ENCODE peak calls at places on chromosomes 5 and 9, in ten cellular contexts. K, S, P, T, M, R, L, H, G and N are unnamed samples.

GRCh38 chr5:172801184-172801671 is 30.2 kb upstream of the DUSP1 start:
- DNase-seq in K (no peak), S (peak; percentile 98), P (no peak), T (no peak), M (no peak), R (no peak), L (peak; percentile 49), H (no peak), G (no peak), N (no peak)

GRCh38 chr5:98774192-98775046 is 956 bp downstream of the RGMB start:
- DNase-seq in K (peak; percentile 17), S (peak; percentile 74), P (peak; percentile 41), T (peak; percentile 72), M (peak; percentile 62), R (peak; percentile 76), L (no peak), H (no peak), G (no peak), N (peak; percentile 93)

GRCh38 chr5:68251386-68251785 is 35.8 kb downstream of the PIK3R1 start:
- DNase-seq in K (no peak), S (peak; percentile 31), P (no peak), T (no peak), M (no peak), R (no peak), L (no peak), H (no peak), G (no peak), N (no peak)

GRCh38 chr5:80284720-80285119 is 28.9 kb upstream of the SERINC5 start:
- DNase-seq in K (no peak), S (no peak), P (no peak), T (no peak), M (no peak), R (no peak), L (no peak), H (no peak), G (no peak), N (no peak)

GRCh38 chr5:75729321-75729720 is 12.1 kb upstream of the POC5 start:
- DNase-seq in K (no peak), S (no peak), P (no peak), T (no peak), M (no peak), R (no peak), L (no peak), H (no peak), G (no peak), N (no peak)

GRCh38 chr5:14011089-14012004 is 66.9 kb upstream of the DNAH5 start:
- DNase-seq in K (peak; percentile 60), S (peak; percentile 86), P (peak; percentile 71), T (peak; percentile 91), M (peak; percentile 89), R (peak; percentile 87), L (peak; percentile 94), H (no peak), G (peak; percentile 52), N (peak; percentile 93)

GRCh38 chr5:82384025-82384750 is 106.0 kb upstream of the RPS23 start:
- DNase-seq in K (no peak), S (no peak), P (no peak), T (no peak), M (no peak), R (no peak), L (no peak), H (no peak), G (no peak), N (no peak)

GRCh38 chr9:95171001-95171400 is 146.5 kb downstream of the FANCC start:
- DNase-seq in K (no peak), S (peak; percentile 67), P (no peak), T (no peak), M (no peak), R (no peak), L (no peak), H (peak; percentile 13), G (no peak), N (no peak)

DNA sequence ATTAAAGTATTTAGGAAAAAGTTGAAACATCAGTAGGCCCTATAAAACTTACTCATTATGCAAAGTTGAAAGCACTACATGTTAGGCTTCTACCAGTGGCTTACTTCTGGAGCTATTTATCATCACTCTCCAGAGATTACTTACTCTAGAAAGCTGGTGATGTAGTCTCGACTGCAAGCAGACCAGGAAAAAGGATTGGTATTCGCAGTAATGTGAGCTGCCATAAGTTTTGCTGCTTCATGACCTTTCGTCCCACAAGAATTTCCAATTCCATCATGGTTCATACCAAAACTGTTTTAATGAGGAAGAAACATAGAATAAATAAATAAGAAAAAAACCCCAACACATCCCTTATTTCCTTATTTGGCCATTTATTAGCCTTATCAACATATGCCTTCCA is 181.9 kb downstream of the ADAMTS6 start:
- DNase-seq in K (no peak), S (peak; percentile 97), P (no peak), T (no peak), M (no peak), R (no peak), L (no peak), H (no peak), G (no peak), N (no peak)
- TF ChIP-seq POLR2A in K (no peak), S (no peak), P (no peak), T (no peak), M (no peak), R (no peak), L (no peak), H (no peak), G (no peak), N (no peak)

GRCh38 chr5:67006152-67006848 is 190.3 kb downstream of the CD180 start:
- DNase-seq in K (no peak), S (no peak), P (no peak), T (no peak), M (no peak), R (no peak), L (no peak), H (no peak), G (no peak), N (no peak)

GRCh38 chr5:67002832-67003231 is 193.8 kb downstream of the CD180 start:
- DNase-seq in K (no peak), S (no peak), P (no peak), T (no peak), M (no peak), R (no peak), L (no peak), H (no peak), G (no peak), N (no peak)

GRCh38 chr5:67003373-67003905 is 193.2 kb downstream of the CD180 start:
- DNase-seq in K (no peak), S (no peak), P (no peak), T (no peak), M (no peak), R (no peak), L (no peak), H (no peak), G (no peak), N (no peak)

GRCh38 chr5:67003906-67004729 is 192.5 kb downstream of the CD180 start:
- DNase-seq in K (peak; percentile 23), S (peak; percentile 88), P (no peak), T (peak; percentile 88), M (peak; percentile 80), R (peak; percentile 92), L (peak; percentile 37), H (peak; percentile 9), G (peak; percentile 53), N (peak; percentile 91)

DNA sequence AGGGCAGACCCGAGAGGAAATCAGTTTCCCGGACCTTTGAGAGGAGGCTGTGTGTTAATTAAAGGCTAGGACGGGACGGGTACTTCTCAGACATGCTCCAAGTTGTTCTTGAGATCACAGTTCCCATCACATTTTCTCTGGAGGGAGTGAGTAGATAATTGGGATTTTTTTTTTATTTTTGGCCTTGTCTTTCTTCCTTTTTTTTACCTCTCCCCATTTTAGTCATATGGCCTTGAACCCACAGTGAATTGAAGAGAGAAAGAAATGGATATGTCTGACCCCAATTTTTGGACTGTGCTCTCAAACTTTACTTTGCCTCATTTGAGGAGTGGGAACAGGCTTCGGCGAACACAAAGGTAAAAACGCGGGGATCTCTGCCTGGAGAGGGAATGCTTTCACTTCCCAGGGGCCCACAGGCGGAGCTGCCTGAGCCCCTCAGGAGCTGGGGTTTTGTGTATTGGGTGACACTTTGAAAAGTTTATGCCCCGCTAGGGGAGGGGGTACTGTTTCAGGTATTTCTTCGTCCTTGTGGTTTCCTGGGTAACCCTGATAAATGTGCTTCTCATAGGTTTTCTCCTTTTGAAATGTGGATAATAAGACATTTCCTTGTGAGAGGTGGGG is 191.8 kb downstream of the CD180 start:
- DNase-seq in K (no peak), S (no peak), P (no peak), T (no peak), M (no peak), R (no peak), L (no peak), H (no peak), G (no peak), N (no peak)
- TF ChIP-seq POLR2A in K (no peak), S (no peak), P (no peak), T (no peak), M (no peak), R (no peak), L (no peak), H (no peak), G (no peak), N (no peak)

GRCh38 chr5:42366051-42366450 is 57.2 kb upstream of the GHR start:
- DNase-seq in K (no peak), S (no peak), P (no peak), T (no peak), M (no peak), R (no peak), L (no peak), H (no peak), G (no peak), N (no peak)

GRCh38 chr5:42360061-42360460 is 63.2 kb upstream of the GHR start:
- DNase-seq in K (no peak), S (peak; percentile 8), P (no peak), T (no peak), M (no peak), R (no peak), L (no peak), H (no peak), G (no peak), N (no peak)

GRCh38 chr5:42360641-42361320 is 62.5 kb upstream of the GHR start:
- DNase-seq in K (no peak), S (no peak), P (no peak), T (no peak), M (no peak), R (no peak), L (no peak), H (no peak), G (no peak), N (no peak)

DNA sequence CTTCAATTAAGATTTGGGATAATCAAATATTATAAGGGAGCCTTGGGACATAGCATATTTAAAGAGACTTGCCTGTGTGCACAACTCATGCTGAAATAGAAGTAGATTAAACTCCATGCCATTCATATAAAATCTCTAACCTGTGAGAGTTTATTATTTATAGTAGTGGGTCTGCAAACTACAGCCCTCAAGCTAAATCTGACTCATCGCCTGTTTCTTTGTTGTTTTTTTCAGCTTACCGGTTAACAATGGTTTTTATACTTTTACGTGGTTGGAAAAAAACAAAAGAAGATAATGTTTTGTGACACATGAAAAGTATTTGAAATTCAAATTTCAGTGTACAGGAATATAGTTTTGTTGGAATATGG is 61.9 kb upstream of the GHR start:
- DNase-seq in K (no peak), S (no peak), P (no peak), T (no peak), M (no peak), R (no peak), L (no peak), H (no peak), G (no peak), N (no peak)
- TF ChIP-seq POLR2A in K (no peak), S (no peak), P (no peak), T (no peak), M (no peak), R (no peak), L (no peak), H (no peak), G (no peak), N (no peak)

GRCh38 chr5:132837868-132838267 is 7.4 kb upstream of the SHROOM1 start:
- DNase-seq in K (no peak), S (no peak), P (no peak), T (peak; percentile 75), M (no peak), R (no peak), L (no peak), H (no peak), G (no peak), N (no peak)

GRCh38 chr5:132840313-132840712 is 9.9 kb upstream of the SHROOM1 start:
- DNase-seq in K (no peak), S (no peak), P (no peak), T (no peak), M (no peak), R (no peak), L (no peak), H (no peak), G (no peak), N (no peak)

GRCh38 chr5:132838516-132839282 is 8.3 kb upstream of the SHROOM1 start:
- DNase-seq in K (no peak), S (no peak), P (no peak), T (no peak), M (no peak), R (no peak), L (no peak), H (no peak), G (no peak), N (no peak)

GRCh38 chr5:132839426-132840301 is 9.2 kb upstream of the SHROOM1 start:
- DNase-seq in K (no peak), S (peak; percentile 87), P (no peak), T (no peak), M (no peak), R (no peak), L (no peak), H (no peak), G (no peak), N (no peak)

GRCh38 chr5:132840896-132841818 is 10.7 kb upstream of the SHROOM1 start:
- DNase-seq in K (no peak), S (peak; percentile 34), P (no peak), T (no peak), M (no peak), R (no peak), L (no peak), H (no peak), G (no peak), N (no peak)
- TF ChIP-seq POLR2A in K (no peak), S (no peak), P (no peak), T (no peak), M (no peak), R (no peak), L (no peak), H (no peak), G (no peak), N (no peak)